ENCODE peak calls at places on chromosomes 6 and 20, in six cellular contexts. A is Calu3, J is fibroblast of lung, Q is RWPE1, T is mesothelial cell of epicardium, R is MCF 10A. H is an unnamed sample.

GRCh38 chr20:1108437-1108920 is 9.9 kb upstream of the PSMF1 start:
- DNase-seq in A (peak; percentile 41), R (peak; percentile 62), T (peak; percentile 68), J (peak; percentile 25), Q (peak; percentile 60), H (peak; percentile 36)

GRCh38 chr6:4350571-4351505 is 215.5 kb upstream of the ECI2 start:
- DNase-seq in Q (no peak), R (peak; percentile 54), T (no peak), J (peak; percentile 67), A (no peak), H (no peak)

GRCh38 chr6:27890351-27891299 is 21.6 kb downstream of the OR2B2 start:
- DNase-seq in Q (peak; percentile 80), R (peak; percentile 91), T (peak; percentile 74), J (peak; percentile 98), A (peak; percentile 80), H (peak; percentile 61)

GRCh38 chr20:18669241-18670019 is 81.6 kb downstream of the DTD1 start:
- DNase-seq in A (no peak), R (no peak), Q (no peak), J (no peak), T (no peak), H (no peak)

GRCh38 chr20:44615876-44616603 is 33.7 kb downstream of the PKIG start:
- DNase-seq in T (no peak), J (no peak), A (no peak), Q (no peak), R (no peak), H (no peak)

GRCh38 chr20:60200305-60200918 is 242.2 kb downstream of the CDH26 start:
- DNase-seq in J (no peak), R (no peak), T (no peak), Q (no peak), A (no peak), H (no peak)

GRCh38 chr6:151254451-151255081 is 14.8 kb downstream of the AKAP12 start:
- DNase-seq in T (no peak), A (peak; percentile 2), R (peak; percentile 6), J (peak; percentile 35), Q (no peak), H (no peak)

GRCh38 chr6:70863343-70863742 is 93.5 kb downstream of the B3GAT2 start:
- DNase-seq in T (no peak), Q (no peak), J (no peak), R (no peak), A (no peak), H (no peak)

GRCh38 chr6:4399656-4400055 is 264.3 kb upstream of the ECI2 start:
- DNase-seq in A (no peak), R (no peak), T (no peak), J (no peak), Q (no peak), H (no peak)

GRCh38 chr6:144797881-144798589 is 512.9 kb downstream of the UTRN start:
- DNase-seq in T (no peak), A (no peak), R (peak; percentile 19), J (peak; percentile 70), Q (peak; percentile 66), H (no peak)

GRCh38 chr6:6781172-6781876 is 192.8 kb downstream of the LY86 start:
- DNase-seq in J (peak; percentile 53), Q (peak; percentile 76), A (no peak), R (peak; percentile 95), T (no peak), H (no peak)

GRCh38 chr6:56374841-56375369 is 127.5 kb upstream of the COL21A1 start:
- DNase-seq in T (no peak), R (peak; percentile 65), Q (no peak), A (no peak), J (peak; percentile 88), H (no peak)

GRCh38 chr6:7406743-7407142 is 17.1 kb downstream of the RIOK1 start:
- DNase-seq in J (no peak), Q (no peak), R (no peak), A (no peak), T (no peak), H (no peak)

GRCh38 chr20:2285193-2285592 is 10.6 kb upstream of the TGM3 start:
- DNase-seq in Q (no peak), A (no peak), R (no peak), T (no peak), J (no peak), H (no peak)

GRCh38 chr6:117267766-117268534 is 2.6 kb downstream of the VGLL2 start:
- DNase-seq in Q (no peak), A (no peak), R (no peak), T (no peak), J (no peak), H (no peak)
- TF ChIP-seq CTCF in Q (no peak), A (no peak), R (no peak), T (no peak), J (no peak), H (no peak)

DNA sequence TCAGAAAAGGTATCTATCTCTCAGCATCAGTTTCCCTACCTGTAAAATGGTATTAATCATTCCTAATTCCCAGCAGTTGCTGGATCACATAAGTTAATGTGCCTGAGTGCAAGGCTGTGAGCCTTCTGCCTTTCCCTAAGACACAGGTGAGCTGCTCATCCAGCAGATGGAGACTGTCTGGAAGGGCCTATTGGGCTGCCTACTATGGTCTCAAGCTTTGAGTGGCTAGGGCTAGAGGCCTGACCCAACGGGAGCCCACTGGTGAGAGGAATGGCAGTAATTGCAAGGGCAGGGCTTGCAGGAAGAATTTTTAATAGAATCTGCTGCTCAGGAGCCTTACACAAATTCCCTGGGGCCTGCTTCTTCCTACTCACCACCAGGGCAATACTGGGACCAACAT is 4.3 kb downstream of the KHDC1 start:
- DNase-seq in R (no peak), T (no peak), Q (no peak), J (no peak), A (no peak), H (no peak)
- TF ChIP-seq CTCF in R (no peak), T (no peak), Q (no peak), J (no peak), A (no peak), H (no peak)

DNA sequence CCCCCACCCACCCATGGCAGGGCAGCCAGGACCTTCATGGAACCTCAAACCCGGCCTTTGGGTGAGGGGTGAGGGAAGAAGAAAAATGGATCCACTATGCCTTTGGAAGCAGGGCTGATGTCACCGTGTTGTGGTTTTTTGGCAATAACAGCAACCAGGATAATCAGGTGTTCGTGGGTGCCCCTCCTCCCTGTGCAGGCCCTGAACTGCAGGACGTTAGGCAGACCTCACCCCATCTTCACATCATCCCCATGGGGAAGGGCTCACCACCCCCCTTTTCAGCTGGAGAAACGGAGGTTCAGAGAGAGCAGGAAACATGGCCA is 3.6 kb downstream of the GABRR2 start:
- DNase-seq in J (no peak), T (no peak), A (no peak), R (no peak), Q (no peak), H (no peak)
- TF ChIP-seq CTCF in J (peak; percentile 69), T (no peak), A (no peak), R (no peak), Q (no peak), H (no peak)

GRCh38 chr20:34528921-34529297 is 12.7 kb downstream of the DYNLRB1 start:
- DNase-seq in A (no peak), R (peak; percentile 34), T (peak; percentile 21), J (peak; percentile 39), Q (no peak), H (no peak)
- TF ChIP-seq CTCF in A (no peak), R (no peak), T (no peak), J (no peak), Q (no peak), H (no peak)

DNA sequence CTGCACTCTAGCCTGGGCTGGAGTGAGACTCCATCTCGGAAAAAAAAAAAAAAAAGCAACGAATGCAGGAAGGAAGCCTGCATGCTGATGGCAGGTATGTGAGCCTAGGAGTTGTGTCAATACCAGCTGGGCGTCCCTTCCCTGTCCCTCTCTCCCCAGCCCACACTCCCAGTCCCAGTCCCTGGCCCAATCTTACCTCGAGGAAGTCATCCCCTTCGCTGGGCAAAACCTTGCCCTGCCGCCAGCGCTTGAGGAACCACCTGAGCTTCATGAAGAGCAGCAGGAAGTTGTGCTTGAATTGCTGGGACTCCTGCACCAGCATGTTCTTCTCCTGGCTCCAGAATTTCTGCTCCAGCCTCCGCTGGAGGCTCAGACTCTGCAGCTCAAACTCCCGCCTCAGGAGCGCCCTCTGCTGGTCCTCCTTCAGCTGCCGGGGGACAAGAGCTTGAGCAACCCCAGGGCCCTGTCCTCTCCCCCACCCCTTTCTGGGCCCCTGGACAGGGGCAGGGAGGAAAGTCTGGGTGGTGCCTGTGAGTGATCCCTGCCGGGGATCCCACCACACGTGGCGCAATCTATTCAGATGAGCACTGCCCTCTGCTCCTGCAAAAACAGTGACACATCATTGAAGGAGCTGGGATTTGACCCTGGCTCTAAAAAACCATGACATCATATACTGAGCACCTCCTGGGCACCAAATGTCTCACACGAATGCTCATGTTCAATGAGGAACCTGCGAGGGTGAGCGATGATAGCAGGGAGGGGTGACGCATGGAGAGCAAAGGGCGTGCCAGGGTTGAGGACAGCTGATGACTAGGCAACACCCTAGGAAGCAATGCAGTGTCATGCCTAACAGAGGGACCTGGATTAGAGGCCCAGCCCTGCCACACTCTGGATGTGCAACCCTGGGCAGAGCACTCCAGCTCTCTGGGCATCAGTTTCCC is 35.0 kb upstream of the DSN1 start:
- DNase-seq in Q (peak; percentile 88), T (peak; percentile 48), R (peak; percentile 77), A (peak; percentile 86), J (peak; percentile 92), H (peak; percentile 62)
- TF ChIP-seq CTCF in Q (peak; percentile 97), T (peak; percentile 44), R (peak; percentile 93), A (peak; percentile 93), J (peak; percentile 81), H (peak; percentile 71)

DNA sequence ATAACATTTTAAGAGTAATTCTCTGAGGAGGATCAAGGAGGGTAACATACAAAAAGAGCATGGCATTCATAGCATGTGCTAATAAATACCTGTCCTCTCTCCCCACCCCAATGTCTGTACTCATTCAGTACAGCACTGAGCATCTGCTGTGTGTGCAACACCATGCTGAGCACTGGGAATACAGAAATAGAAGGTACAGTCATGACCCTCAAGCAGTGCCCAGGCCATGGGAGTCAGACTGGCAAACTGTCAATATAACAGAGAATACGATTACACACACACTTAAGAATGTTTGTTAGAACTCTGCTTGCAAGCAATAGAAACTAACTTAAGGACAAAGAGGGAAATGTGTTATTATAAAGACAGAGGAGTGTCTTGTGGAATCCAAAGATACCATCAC is 24.7 kb upstream of the ZFAND3 start:
- DNase-seq in R (peak; percentile 49), A (no peak), J (peak; percentile 60), Q (no peak), T (no peak), H (no peak)
- TF ChIP-seq CTCF in R (no peak), A (no peak), J (no peak), Q (no peak), T (no peak), H (no peak)

GRCh38 chr6:118808794-118809668 is 84.9 kb upstream of the ASF1A start:
- DNase-seq in J (no peak), A (no peak), Q (no peak), R (no peak), T (no peak), H (no peak)
- TF ChIP-seq CTCF in J (no peak), A (no peak), Q (no peak), R (no peak), T (no peak), H (no peak)

H was measured in activated B cell treated with CpG ODN at 0.5 μM for 24 hours.